ENCODE peak calls at places on chromosomes 4 and X, in seven cellular contexts. E is astrocyte; P is naive thymus-derived CD4-positive, alpha-beta T cell; A is SK-N-SH; C is lower lobe of right lung; Z is pancreas; J is CD8-positive, alpha-beta memory T cell. U is an unnamed sample. For H3K9me3 and H3K4me1, the result is how much of the 10 kb centered on the place peaks cover.

GRCh38 chr4:86948276-86948675 is 13.5 kb downstream of the AFF1 start:
- DNase-seq in Z (no peak), A (no peak), C (no peak), P (no peak), E (no peak), J (no peak), U (no peak)

GRCh38 chr4:166435449-166435848 is 562.4 kb downstream of the TLL1 start:
- DNase-seq in A (no peak), Z (no peak), J (no peak), E (peak), P (no peak), C (no peak), U (no peak)

GRCh38 chr4:5120067-5120466 is 68.8 kb downstream of the STK32B start:
- DNase-seq in A (no peak), E (no peak), C (no peak), Z (no peak), P (no peak), J (no peak), U (no peak)

GRCh38 chr4:157291071-157291470 is 70.5 kb downstream of the GRIA2 start:
- DNase-seq in Z (no peak), E (no peak), P (no peak), A (no peak), C (no peak), J (no peak), U (no peak)

GRCh38 chr4:83552085-83552484 is 16.2 kb downstream of the GPAT3 start:
- DNase-seq in P (no peak), A (no peak), C (no peak), J (no peak), Z (no peak), E (no peak), U (no peak)

GRCh38 chr4:127698789-127699200 is 31.4 kb upstream of the SLC25A31 start:
- DNase-seq in J (no peak), C (no peak), P (no peak), E (peak), A (no peak), Z (no peak), U (no peak)

GRCh38 chr4:140012688-140013087 is 141.3 kb downstream of the MAML3 start:
- DNase-seq in E (peak), C (peak), Z (peak), P (peak), A (peak), J (peak), U (peak)

GRCh38 chr4:67546971-67547370 is 1.7 kb upstream of the CENPC start:
- DNase-seq in P (no peak), A (no peak), E (no peak), Z (no peak), C (no peak), J (no peak), U (no peak)

GRCh38 chrX:155767101-155767878 is 113.9 kb upstream of the VAMP7 start:
- DNase-seq in Z (peak), E (peak), A (peak), P (no peak), C (peak), J (peak), U (peak)

GRCh38 chr4:123468479-123469031 is 72.0 kb downstream of the SPRY1 start:
- DNase-seq in E (no peak), A (no peak), Z (no peak), J (no peak), C (no peak), P (no peak), U (no peak)

GRCh38 chrX:7127058-7127457 is 20.5 kb upstream of the STS start:
- DNase-seq in E (peak), Z (no peak), C (no peak), P (no peak), J (no peak), A (no peak), U (no peak)
- H3K9me3 ChIP-seq in E (under half), Z (under half), C (under half), P (under half), J (under half), A (under half), U (under half)

GRCh38 chr4:8217246-8217511 is 18.1 kb downstream of the SH3TC1 start:
- DNase-seq in J (no peak), P (no peak), E (no peak), A (no peak), Z (no peak), C (no peak), U (no peak)

GRCh38 chr4:8220661-8221446 is 21.8 kb downstream of the SH3TC1 start:
- DNase-seq in Z (peak), C (no peak), J (no peak), E (no peak), P (no peak), A (no peak), U (no peak)

GRCh38 chr4:8217871-8218270 is 18.8 kb downstream of the SH3TC1 start:
- DNase-seq in Z (no peak), C (no peak), A (no peak), P (no peak), J (no peak), E (no peak), U (no peak)

GRCh38 chr4:8218371-8219050 is 19.4 kb downstream of the SH3TC1 start:
- DNase-seq in A (no peak), Z (no peak), J (no peak), E (no peak), P (no peak), C (no peak), U (no peak)

GRCh38 chr4:8219236-8219635 is 20.1 kb downstream of the SH3TC1 start:
- DNase-seq in A (peak), P (no peak), J (no peak), Z (peak), C (no peak), E (no peak), U (no peak)
- H3K4me1 ChIP-seq in A (under half), P (under half), J (under half), Z (under half), C (under half), E (under half), U (under half)

DNA sequence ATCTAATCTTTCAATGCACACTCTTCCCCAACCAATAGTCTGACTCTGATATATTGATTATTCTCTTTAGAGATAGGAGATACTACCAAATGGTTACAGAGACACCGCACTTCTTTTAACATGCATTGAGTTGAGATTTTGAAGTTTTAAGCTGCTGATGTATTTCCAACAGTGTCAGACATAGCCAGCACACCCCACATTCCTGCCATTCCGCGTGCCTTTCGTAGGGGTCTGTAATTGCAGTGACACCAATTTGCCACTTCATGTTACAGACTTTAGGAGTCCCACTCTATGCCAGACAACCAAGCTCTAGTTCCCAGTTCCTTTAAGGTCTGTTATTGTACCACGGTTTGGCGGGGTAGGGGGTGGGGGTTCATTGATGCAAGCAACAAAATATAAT is 618.2 kb upstream of the FRG1 start:
- DNase-seq in A (no peak), P (no peak), C (no peak), Z (no peak), E (no peak), J (no peak), U (no peak)
- H3K27ac ChIP-seq in A (no peak), P (no peak), C (no peak), Z (no peak), E (no peak), J (no peak), U (no peak)

DNA sequence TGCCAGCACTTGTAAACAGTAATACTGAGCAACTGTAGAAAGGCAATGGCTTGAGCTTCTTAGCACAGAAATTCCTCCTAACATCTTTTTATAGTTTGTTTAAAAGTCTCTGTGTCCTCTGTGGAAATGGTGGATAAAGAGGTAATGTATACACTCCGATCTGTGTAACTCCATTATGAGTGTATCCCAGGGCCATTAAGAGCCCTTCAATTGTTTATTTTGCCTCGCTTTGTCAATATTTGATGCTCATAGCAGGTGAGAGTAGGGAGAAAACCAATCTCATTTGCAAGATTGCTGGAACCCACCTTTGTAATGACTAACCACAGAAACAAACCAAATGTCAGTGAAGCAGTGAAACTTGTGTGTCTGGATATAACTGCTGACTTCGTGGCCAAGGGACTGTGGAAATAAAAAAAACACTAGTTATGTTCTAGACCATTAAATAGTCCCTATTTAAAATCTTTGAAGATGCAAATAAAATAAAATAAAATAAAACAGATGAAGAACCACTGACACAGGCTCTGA is 598.2 kb upstream of the BOD1L1 start:
- DNase-seq in Z (no peak), A (no peak), E (no peak), P (no peak), C (no peak), J (no peak), U (no peak)
- H3K9me3 ChIP-seq in Z (under half), A (under half), E (under half), P (under half), C (under half), J (under half), U (under half)

DNA sequence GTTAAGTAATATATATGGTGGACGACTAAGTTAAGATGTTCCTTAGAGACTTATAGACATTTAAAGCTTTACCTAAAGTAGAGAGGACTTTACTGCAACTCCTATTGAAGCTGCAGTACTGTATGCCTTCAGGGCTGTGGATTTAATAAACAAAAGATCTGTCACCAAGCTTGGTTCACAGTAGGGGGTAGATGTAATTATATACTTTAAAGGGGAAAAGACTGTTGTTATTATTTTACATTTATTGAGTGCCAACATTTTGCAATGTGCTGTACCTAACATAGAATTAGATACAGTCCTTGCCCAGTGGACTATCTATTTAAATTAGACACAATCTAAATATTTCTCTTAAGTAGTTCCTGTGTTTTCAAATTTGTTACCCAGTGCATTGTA is 67.2 kb downstream of the SLIT2 start:
- DNase-seq in P (no peak), Z (no peak), C (no peak), E (no peak), J (no peak), A (no peak), U (no peak)
- H3K4me1 ChIP-seq in P (under half), Z (under half), C (under half), E (under half), J (under half), A (under half), U (under half)

U was measured in effector memory CD4-positive, alpha-beta T cell.